ENCODE peak calls at places on chromosomes 3 and 15, in eight cellular contexts. One of them, this sample, is unnamed.

GRCh38 chr3:81968628-81969027 is 207.2 kb upstream of the GBE1 start:
- DNase-seq in activated CD4-positive, alpha-beta T cell treated with anti-CD3 and anti-CD28 coated beads for 1 hour: no peak
- DNase-seq in hepatic stellate cell: no peak
- DNase-seq in SHP77: no peak
- DNase-seq in mesenteric fat pad: no peak
- DNase-seq in activated gamma-delta T cell treated with Interleukin-2 at 50 U/mL for 16 hours: no peak
- DNase-seq in ovary: no peak
- DNase-seq in NCI-H1694 treated with DMSO at 0.1 percent for 48 hours: no peak
- DNase-seq in this sample: no peak

GRCh38 chr3:63076357-63076756 is 201.1 kb upstream of the CADPS start:
- DNase-seq in activated CD4-positive, alpha-beta T cell treated with anti-CD3 and anti-CD28 coated beads for 1 hour: no peak
- DNase-seq in hepatic stellate cell: no peak
- DNase-seq in SHP77: peak; percentile 9
- DNase-seq in mesenteric fat pad: no peak
- DNase-seq in activated gamma-delta T cell treated with Interleukin-2 at 50 U/mL for 16 hours: no peak
- DNase-seq in ovary: no peak
- DNase-seq in NCI-H1694 treated with DMSO at 0.1 percent for 48 hours: no peak
- DNase-seq in this sample: no peak

GRCh38 chr3:32009101-32009500 is 27.6 kb downstream of the ZNF860 start:
- DNase-seq in activated CD4-positive, alpha-beta T cell treated with anti-CD3 and anti-CD28 coated beads for 1 hour: no peak
- DNase-seq in hepatic stellate cell: no peak
- DNase-seq in SHP77: no peak
- DNase-seq in mesenteric fat pad: no peak
- DNase-seq in activated gamma-delta T cell treated with Interleukin-2 at 50 U/mL for 16 hours: no peak
- DNase-seq in ovary: no peak
- DNase-seq in NCI-H1694 treated with DMSO at 0.1 percent for 48 hours: no peak
- DNase-seq in this sample: no peak

GRCh38 chr3:157544501-157545139 is 41.4 kb upstream of the VEPH1 start:
- DNase-seq in activated CD4-positive, alpha-beta T cell treated with anti-CD3 and anti-CD28 coated beads for 1 hour: no peak
- DNase-seq in hepatic stellate cell: no peak
- DNase-seq in SHP77: no peak
- DNase-seq in mesenteric fat pad: no peak
- DNase-seq in activated gamma-delta T cell treated with Interleukin-2 at 50 U/mL for 16 hours: no peak
- DNase-seq in ovary: no peak
- DNase-seq in NCI-H1694 treated with DMSO at 0.1 percent for 48 hours: no peak
- DNase-seq in this sample: no peak

GRCh38 chr3:105809204-105809893 is 59.5 kb downstream of the CBLB start:
- DNase-seq in activated CD4-positive, alpha-beta T cell treated with anti-CD3 and anti-CD28 coated beads for 1 hour: no peak
- DNase-seq in hepatic stellate cell: no peak
- DNase-seq in SHP77: no peak
- DNase-seq in mesenteric fat pad: no peak
- DNase-seq in activated gamma-delta T cell treated with Interleukin-2 at 50 U/mL for 16 hours: no peak
- DNase-seq in ovary: no peak
- DNase-seq in NCI-H1694 treated with DMSO at 0.1 percent for 48 hours: no peak
- DNase-seq in this sample: no peak

GRCh38 chr15:87916208-87916607 is 340.3 kb downstream of the NTRK3 start:
- DNase-seq in activated CD4-positive, alpha-beta T cell treated with anti-CD3 and anti-CD28 coated beads for 1 hour: no peak
- DNase-seq in hepatic stellate cell: no peak
- DNase-seq in SHP77: no peak
- DNase-seq in mesenteric fat pad: no peak
- DNase-seq in activated gamma-delta T cell treated with Interleukin-2 at 50 U/mL for 16 hours: no peak
- DNase-seq in ovary: no peak
- DNase-seq in NCI-H1694 treated with DMSO at 0.1 percent for 48 hours: no peak
- DNase-seq in this sample: no peak

GRCh38 chr15:74616020-74616939 is 644 bp downstream of the CLK3 start:
- DNase-seq in activated CD4-positive, alpha-beta T cell treated with anti-CD3 and anti-CD28 coated beads for 1 hour: peak; percentile 51
- DNase-seq in hepatic stellate cell: peak; percentile 85
- DNase-seq in SHP77: peak; percentile 14
- DNase-seq in mesenteric fat pad: no peak
- DNase-seq in activated gamma-delta T cell treated with Interleukin-2 at 50 U/mL for 16 hours: peak; percentile 64
- DNase-seq in ovary: peak; percentile 88
- DNase-seq in NCI-H1694 treated with DMSO at 0.1 percent for 48 hours: no peak
- DNase-seq in this sample: peak; percentile 93

GRCh38 chr3:114892117-114892870 is 254.8 kb downstream of the ZBTB20 start:
- DNase-seq in activated CD4-positive, alpha-beta T cell treated with anti-CD3 and anti-CD28 coated beads for 1 hour: no peak
- DNase-seq in hepatic stellate cell: no peak
- DNase-seq in SHP77: peak; percentile 70
- DNase-seq in mesenteric fat pad: no peak
- DNase-seq in activated gamma-delta T cell treated with Interleukin-2 at 50 U/mL for 16 hours: no peak
- DNase-seq in ovary: no peak
- DNase-seq in NCI-H1694 treated with DMSO at 0.1 percent for 48 hours: peak; percentile 88
- DNase-seq in this sample: no peak